ENCODE peak calls at places on chromosomes 13 and 19, in ten cellular contexts. C is H1, V is testis, A is colonic mucosa, K is ascending aorta, D is neural progenitor cell, F is heart left ventricle, B is lung, Y is suprapubic skin, R is Peyer's patch. Q is an unnamed sample.

GRCh38 chr13:75760182-75760981 is 124.3 kb downstream of the LMO7 start:
- DNase-seq in C (no peak), V (peak; percentile 27), A (peak; percentile 81), K (no peak), D (no peak), F (peak; percentile 33), B (peak; percentile 77), Y (no peak), R (no peak), Q (peak; percentile 68)

GRCh38 chr13:49086711-49087110 is 111.0 kb downstream of the FNDC3A start:
- DNase-seq in C (no peak), V (no peak), A (no peak), K (no peak), D (no peak), F (no peak), B (no peak), Y (no peak), R (no peak), Q (peak; percentile 67)

GRCh38 chr13:100773429-100773828 is 98.8 kb upstream of the TMTC4 start:
- DNase-seq in C (no peak), V (no peak), A (no peak), K (no peak), D (no peak), F (no peak), B (no peak), Y (no peak), R (no peak), Q (peak; percentile 38)

GRCh38 chr13:44879452-44880058 is 109.7 kb downstream of the NUFIP1 start:
- DNase-seq in C (no peak), V (no peak), A (peak; percentile 43), K (no peak), D (no peak), F (no peak), B (no peak), Y (no peak), R (no peak), Q (no peak)

GRCh38 chr19:9621156-9622037 is at the start of gene ZNF561:
- DNase-seq in C (peak; percentile 88), V (peak; percentile 88), A (peak; percentile 86), K (peak; percentile 14), D (peak; percentile 95), F (peak; percentile 85), B (peak; percentile 85), Y (peak; percentile 93), R (peak; percentile 80), Q (peak; percentile 85)

GRCh38 chr19:16061943-16062342 is 14.4 kb upstream of the TPM4 start:
- DNase-seq in C (no peak), V (no peak), A (no peak), K (no peak), D (no peak), F (no peak), B (no peak), Y (no peak), R (no peak), Q (no peak)

GRCh38 chr19:40603071-40603718 is 2.0 kb downstream of the LTBP4 start:
- DNase-seq in C (no peak), V (no peak), A (peak; percentile 54), K (no peak), D (peak; percentile 85), F (peak; percentile 22), B (no peak), Y (no peak), R (no peak), Q (no peak)

GRCh38 chr19:507286-508203 is at the start of gene TPGS1:
- DNase-seq in C (peak; percentile 93), V (peak; percentile 89), A (peak; percentile 83), K (no peak), D (peak; percentile 97), F (peak; percentile 78), B (peak; percentile 73), Y (no peak), R (peak; percentile 91), Q (peak; percentile 74)

GRCh38 chr19:30719991-30720329 is 347.8 kb downstream of the ZNF536 start:
- DNase-seq in C (peak; percentile 58), V (peak; percentile 19), A (no peak), K (no peak), D (no peak), F (peak; percentile 47), B (no peak), Y (peak; percentile 70), R (no peak), Q (peak; percentile 8)

GRCh38 chr13:77042566-77043177 is 15.7 kb upstream of the FBXL3 start:
- DNase-seq in C (no peak), V (no peak), A (no peak), K (no peak), D (no peak), F (no peak), B (no peak), Y (no peak), R (no peak), Q (no peak)

GRCh38 chr13:52711277-52711676 is 28.3 kb downstream of the CNMD start:
- DNase-seq in C (no peak), V (no peak), A (no peak), K (no peak), D (peak; percentile 66), F (no peak), B (no peak), Y (no peak), R (no peak), Q (no peak)

GRCh38 chr19:3949294-3949693 is 16.4 kb downstream of the NMRK2 start:
- DNase-seq in C (no peak), V (no peak), A (no peak), K (no peak), D (no peak), F (no peak), B (no peak), Y (no peak), R (no peak), Q (no peak)

GRCh38 chr13:99307648-99308339 is 595 bp upstream of the GPR183 start:
- DNase-seq in C (no peak), V (no peak), A (no peak), K (no peak), D (no peak), F (peak; percentile 41), B (peak; percentile 74), Y (no peak), R (peak; percentile 50), Q (peak; percentile 21)

DNA sequence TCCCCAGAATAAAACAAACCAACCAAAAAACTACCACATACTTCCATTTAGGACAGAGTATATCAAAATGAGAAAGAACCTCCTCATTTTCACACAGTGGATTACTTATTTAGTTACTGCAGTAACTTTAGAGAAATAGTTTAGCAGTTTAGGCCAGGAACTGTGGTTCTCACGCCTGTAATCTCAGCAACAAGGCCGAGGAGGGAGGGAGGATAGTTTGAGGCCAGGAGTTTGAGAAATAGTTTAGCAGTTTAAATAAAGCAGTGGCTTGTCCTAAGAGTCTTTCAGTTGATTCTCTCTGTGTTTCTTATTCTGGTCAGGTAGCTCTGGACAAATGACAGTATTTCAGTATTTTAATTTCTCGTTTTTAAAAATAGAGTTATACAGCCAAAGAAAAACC is 9.4 kb downstream of the HMGB1 start:
- DNase-seq in C (no peak), V (no peak), A (no peak), K (no peak), D (no peak), F (no peak), B (no peak), Y (no peak), R (no peak), Q (no peak)
- TF ChIP-seq CTCF in C (no peak), V (no peak), A (no peak), K (no peak), D (no peak), F (no peak), B (no peak), Y (no peak), R (no peak), Q (no peak)

GRCh38 chr13:102847272-102848234 is 1.7 kb downstream of the ERCC5 start:
- DNase-seq in C (no peak), V (no peak), A (no peak), K (no peak), D (peak; percentile 46), F (no peak), B (no peak), Y (no peak), R (no peak), Q (no peak)
- H3K27ac ChIP-seq in C (no peak overlapping the region), V (no peak overlapping the region), A (peak overlapping the region; percentile 99), K (peak overlapping the region; percentile 95), D (no peak overlapping the region), F (peak overlapping the region; percentile 92), B (no peak overlapping the region), Y (peak overlapping the region; percentile 97), R (peak overlapping the region; percentile 98), Q (peak overlapping the region; percentile 53)

GRCh38 chr13:110713981-110714797 is 689 bp downstream of the ING1 start:
- DNase-seq in C (peak; percentile 56), V (peak; percentile 67), A (peak; percentile 63), K (no peak), D (peak; percentile 74), F (peak; percentile 58), B (peak; percentile 58), Y (no peak), R (peak; percentile 72), Q (peak; percentile 29)
- TF ChIP-seq CTCF in C (peak; percentile 6), V (no peak), A (no peak), K (no peak), D (peak; percentile 12), F (no peak), B (no peak), Y (no peak), R (no peak), Q (no peak)

GRCh38 chr13:41835871-41836270 is 125.0 kb downstream of the VWA8 start:
- DNase-seq in C (no peak), V (no peak), A (no peak), K (no peak), D (no peak), F (no peak), B (no peak), Y (no peak), R (no peak), Q (no peak)
- H3K27ac ChIP-seq in C (no peak overlapping the region), V (no peak overlapping the region), A (no peak overlapping the region), K (no peak overlapping the region), D (no peak overlapping the region), F (no peak overlapping the region), B (no peak overlapping the region), Y (no peak overlapping the region), R (no peak overlapping the region), Q (no peak overlapping the region)

DNA sequence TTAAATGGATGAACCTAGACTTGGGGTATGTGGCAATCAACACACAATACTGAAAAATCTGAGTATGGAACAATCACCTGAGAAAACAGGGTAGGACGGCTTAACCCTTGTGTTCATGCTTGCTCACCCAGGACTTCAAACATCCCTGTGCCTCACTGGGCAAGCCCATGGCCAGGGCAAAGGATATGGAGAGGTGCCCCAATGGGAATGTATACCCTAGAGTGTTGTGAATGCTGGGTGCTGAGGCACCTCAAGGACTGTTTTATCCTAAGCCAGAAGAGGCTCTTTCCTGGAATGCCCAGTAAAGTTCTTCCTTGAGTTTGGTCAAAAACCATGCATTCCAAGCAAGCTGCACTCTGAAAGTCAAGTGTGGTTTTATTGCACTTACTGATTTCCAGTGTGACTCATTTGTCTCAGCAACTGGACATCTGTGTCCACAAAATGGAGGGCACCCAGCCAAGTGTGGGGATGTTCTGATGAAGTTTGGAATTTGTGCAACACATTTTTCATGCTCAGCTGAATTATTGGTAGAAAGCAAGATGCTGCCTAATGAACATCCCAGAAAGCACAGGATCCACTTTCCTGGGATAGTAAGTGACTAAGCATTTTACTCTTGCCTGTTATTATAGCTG is 531.3 kb downstream of the RFC3 start:
- DNase-seq in C (no peak), V (peak; percentile 67), A (peak; percentile 35), K (no peak), D (no peak), F (peak; percentile 77), B (peak; percentile 31), Y (peak; percentile 81), R (peak; percentile 17), Q (peak; percentile 30)
- TF ChIP-seq CTCF in C (no peak), V (no peak), A (no peak), K (no peak), D (no peak), F (no peak), B (no peak), Y (no peak), R (no peak), Q (no peak)

GRCh38 chr13:74132152-74132767 is 1.9 kb downstream of the KLF12 start:
- DNase-seq in C (no peak), V (no peak), A (no peak), K (no peak), D (peak; percentile 3), F (no peak), B (no peak), Y (no peak), R (peak; percentile 46), Q (no peak)
- H3K27ac ChIP-seq in C (no peak overlapping the region), V (peak overlapping the region; percentile 87), A (peak overlapping the region; percentile 92), K (peak overlapping the region; percentile 96), D (no peak overlapping the region), F (peak overlapping the region; percentile 99), B (peak overlapping the region; percentile 74), Y (peak overlapping the region; percentile 87), R (peak overlapping the region; percentile 88), Q (peak overlapping the region; percentile 97)

Q was measured in RWPE1.